ENCODE peak calls at places on chromosomes 2 and 18, in five cellular contexts. N is OCI-LY7, H is hepatocyte, Q is K562, D is fibroblast of pulmonary artery. V is an unnamed sample.

GRCh38 chr18:22663378-22663777 is 245.7 kb upstream of the CTAGE1 start:
- DNase-seq in Q (no peak), N (no peak), H (no peak), D (no peak), V (no peak)

GRCh38 chr2:64485961-64486360 is 32.0 kb downstream of the LGALSL start:
- DNase-seq in D (peak; percentile 36), N (no peak), H (no peak), Q (no peak), V (no peak)

GRCh38 chr2:189153608-189154007 is 26.0 kb downstream of the COL5A2 start:
- DNase-seq in Q (no peak), H (peak; percentile 20), N (no peak), D (peak; percentile 95), V (no peak)

GRCh38 chr2:96875498-96876035 is 5.7 kb upstream of the SEMA4C start:
- DNase-seq in Q (no peak), D (no peak), H (no peak), N (no peak), V (no peak)

GRCh38 chr18:11909597-11910026 is 1.5 kb upstream of the MPPE1 start:
- DNase-seq in N (no peak), Q (no peak), D (peak; percentile 31), H (peak; percentile 37), V (peak; percentile 30)

GRCh38 chr18:56035546-56035945 is 447.6 kb upstream of the TCF4 start:
- DNase-seq in N (no peak), D (no peak), H (no peak), Q (no peak), V (no peak)

GRCh38 chr2:32135409-32135808 is 30.3 kb upstream of the SLC30A6 start:
- DNase-seq in N (peak; percentile 50), H (peak; percentile 65), D (peak; percentile 73), Q (peak; percentile 52), V (peak; percentile 38)

GRCh38 chr2:45993476-45993991 is 303.7 kb upstream of the EPAS1 start:
- DNase-seq in H (peak; percentile 90), D (peak; percentile 92), N (peak; percentile 73), Q (peak; percentile 77), V (peak; percentile 32)

GRCh38 chr2:100630473-100630977 is 67.7 kb downstream of the PDCL3 start:
- DNase-seq in N (no peak), H (no peak), Q (no peak), D (no peak), V (no peak)

GRCh38 chr18:25067291-25068050 is 284.5 kb downstream of the ZNF521 start:
- DNase-seq in Q (no peak), H (no peak), D (no peak), N (no peak), V (peak; percentile 23)

GRCh38 chr2:67619204-67619603 is 222.1 kb downstream of the ETAA1 start:
- DNase-seq in D (no peak), N (no peak), H (no peak), Q (no peak), V (no peak)

GRCh38 chr2:42232024-42232423 is 62.9 kb downstream of the EML4 start:
- DNase-seq in H (no peak), N (no peak), Q (no peak), D (no peak), V (no peak)

GRCh38 chr2:163553601-163554000 is 182.2 kb downstream of the FIGN start:
- DNase-seq in Q (no peak), H (no peak), D (peak; percentile 20), N (no peak), V (no peak)

GRCh38 chr2:86776532-86776931 is 14.2 kb downstream of the CD8A start:
- DNase-seq in H (no peak), N (no peak), D (no peak), Q (no peak), V (no peak)

GRCh38 chr2:157871415-157871814 is 4.7 kb downstream of the ACVR1 start:
- DNase-seq in D (no peak), N (no peak), Q (no peak), H (no peak), V (no peak)

GRCh38 chr2:85536479-85536878 is 2.5 kb upstream of the MAT2A start:
- DNase-seq in D (peak; percentile 75), H (peak; percentile 54), N (no peak), Q (no peak), V (peak; percentile 56)

GRCh38 chr2:8575011-8575750 is 106.7 kb upstream of the ID2 start:
- DNase-seq in N (peak; percentile 84), H (no peak), Q (no peak), D (no peak), V (no peak)

GRCh38 chr2:55779459-55780421 is 86.1 kb upstream of the PNPT1 start:
- DNase-seq in H (peak; percentile 66), N (no peak), Q (no peak), D (peak; percentile 92), V (no peak)

GRCh38 chr18:45248240-45248903 is 366.9 kb upstream of the SLC14A2 start:
- DNase-seq in Q (no peak), D (peak; percentile 69), N (no peak), H (no peak), V (peak; percentile 73)

GRCh38 chr2:26786207-26787023 is 559 bp downstream of the CENPA start:
- DNase-seq in Q (peak; percentile 44), N (peak; percentile 53), D (no peak), H (no peak), V (no peak)

GRCh38 chr2:17851731-17852585 is 26.5 kb upstream of the KCNS3 start:
- DNase-seq in Q (peak; percentile 54), N (peak; percentile 61), H (peak; percentile 78), D (peak; percentile 71), V (peak; percentile 85)

GRCh38 chr2:69567157-69567908 is 76.2 kb downstream of the AAK1 start:
- DNase-seq in Q (no peak), D (no peak), N (no peak), H (no peak), V (no peak)

GRCh38 chr18:36709315-36709714 is 119.5 kb downstream of the TPGS2 start:
- DNase-seq in Q (no peak), H (no peak), D (no peak), N (no peak), V (no peak)

GRCh38 chr2:19187323-19188020 is 171.0 kb downstream of the OSR1 start:
- DNase-seq in D (peak; percentile 11), N (no peak), H (no peak), Q (no peak), V (no peak)

GRCh38 chr2:239917128-239917956 is 107.8 kb downstream of the NDUFA10 start:
- DNase-seq in Q (peak; percentile 29), D (no peak), H (no peak), N (peak; percentile 15), V (no peak)

GRCh38 chr2:158688722-158689121 is 106.4 kb upstream of the DAPL1 start:
- DNase-seq in H (no peak), D (peak; percentile 55), Q (no peak), N (no peak), V (no peak)

GRCh38 chr2:189318761-189319160 is 122.5 kb upstream of the WDR75 start:
- DNase-seq in D (no peak), N (no peak), H (no peak), Q (no peak), V (no peak)

GRCh38 chr2:197158591-197159550 is 151.7 kb downstream of the ANKRD44 start:
- DNase-seq in D (no peak), Q (no peak), H (no peak), N (no peak), V (no peak)

GRCh38 chr2:55616509-55617159 is 788 bp downstream of the PPP4R3B start:
- DNase-seq in H (peak; percentile 74), Q (peak; percentile 63), D (peak; percentile 70), N (peak; percentile 58), V (no peak)

GRCh38 chr2:85330839-85331636 is 3.2 kb upstream of the TGOLN2 start:
- DNase-seq in H (no peak), Q (peak; percentile 37), N (no peak), D (no peak), V (no peak)

GRCh38 chr2:69955029-69955428 is 6.4 kb downstream of the ASPRV1 start:
- DNase-seq in H (no peak), N (no peak), D (no peak), Q (no peak), V (no peak)

GRCh38 chr18:1014496-1014895 is 109.8 kb downstream of the ADCYAP1 start:
- DNase-seq in Q (no peak), H (no peak), N (no peak), D (no peak), V (no peak)

GRCh38 chr2:218290316-218291261 is 1.7 kb downstream of the TMBIM1 start:
- DNase-seq in H (no peak), D (no peak), N (peak; percentile 96), Q (no peak), V (no peak)

GRCh38 chr2:8568543-8569302 is 113.1 kb upstream of the ID2 start:
- DNase-seq in H (no peak), D (no peak), Q (no peak), N (no peak), V (no peak)

GRCh38 chr2:231162036-231162345 is 36.4 kb upstream of the ARMC9 start:
- DNase-seq in H (peak; percentile 13), Q (no peak), D (peak; percentile 98), N (no peak), V (peak; percentile 89)

DNA sequence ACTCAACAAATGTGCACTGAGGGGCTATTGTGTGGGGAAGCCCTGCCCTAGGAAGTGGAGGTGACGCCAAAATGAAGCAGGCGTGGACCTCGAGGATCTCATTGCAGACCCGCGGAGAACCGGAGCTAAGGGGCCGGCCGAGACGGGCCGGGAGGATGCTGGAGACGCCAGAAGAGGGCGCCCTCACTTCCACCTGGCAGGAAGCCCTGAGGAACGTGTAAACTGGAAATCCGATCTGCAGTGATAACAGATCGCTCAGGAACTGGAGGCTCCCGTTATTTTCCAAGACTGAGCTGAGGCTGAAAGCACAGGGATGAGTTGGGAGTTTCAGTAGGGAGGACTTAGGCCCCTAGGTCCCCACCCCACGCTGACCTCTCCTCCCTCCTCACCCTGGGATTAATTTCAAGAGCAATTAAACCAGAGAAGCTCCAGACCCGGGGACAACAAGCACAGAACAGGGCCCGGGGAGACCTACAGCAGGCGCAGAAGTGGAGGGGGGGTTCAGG is 7.6 kb upstream of the COL6A3 start:
- DNase-seq in D (peak; percentile 84), N (peak; percentile 50), H (peak; percentile 81), Q (peak; percentile 46), V (peak; percentile 26)
- TF ChIP-seq CTCF in D (peak; percentile 85), N (peak; percentile 85), H (peak; percentile 81), Q (peak; percentile 48), V (peak; percentile 93)

GRCh38 chr2:216001612-216002215 is 11.6 kb downstream of the MREG start:
- DNase-seq in H (no peak), Q (no peak), N (no peak), D (no peak), V (no peak)
- H3K4me3 ChIP-seq in H (no peak overlapping the region), Q (no peak overlapping the region), N (no peak overlapping the region), D (no peak overlapping the region), V (no peak overlapping the region)

GRCh38 chr2:953975-954686 is 3.5 kb downstream of the SNTG2 start:
- DNase-seq in D (peak; percentile 32), Q (no peak), H (no peak), N (no peak), V (no peak)
- TF ChIP-seq CTCF in D (peak; percentile 20), Q (no peak), H (peak; percentile 59), N (peak; percentile 43), V (peak; percentile 16)

GRCh38 chr2:170817247-170817998 is 736 bp downstream of the GAD1 start:
- DNase-seq in D (peak; percentile 10), Q (peak; percentile 36), H (no peak), N (no peak), V (no peak)

GRCh38 chr2:170817999-170818293 is 1.3 kb downstream of the GAD1 start:
- DNase-seq in Q (no peak), H (no peak), D (no peak), N (no peak), V (no peak)

GRCh38 chr2:170819941-170820646 is 3.4 kb downstream of the GAD1 start:
- DNase-seq in N (no peak), Q (no peak), H (no peak), D (no peak), V (no peak)

GRCh38 chr2:170816499-170817246 is at the start of gene GAD1:
- DNase-seq in D (peak; percentile 33), Q (peak; percentile 87), N (no peak), H (peak; percentile 85), V (no peak)

GRCh38 chr2:170818294-170819104 is 1.8 kb downstream of the GAD1 start:
- DNase-seq in H (no peak), D (no peak), Q (no peak), N (no peak), V (no peak)
- H3K4me3 ChIP-seq in H (no peak overlapping the region), D (no peak overlapping the region), Q (no peak overlapping the region), N (no peak overlapping the region), V (peak overlapping the region; percentile 20)